ENCODE peak calls at places on chromosomes 12 and 14, in eight cellular contexts. C is endothelial cell; W is brain microvascular endothelial cell; B is AG10803; L is CD8-positive, alpha-beta T cell; M is colonic mucosa; P is IMR-90; A is CD4-positive, alpha-beta T cell. X is an unnamed sample.

GRCh38 chr12:112349440-112349839 is 32.8 kb downstream of the HECTD4 start:
- DNase-seq in C (no peak), B (peak), A (no peak), P (peak), L (no peak), M (no peak), W (no peak), X (no peak)

GRCh38 chr14:21227981-21228380 is 41.3 kb downstream of the HNRNPC start:
- DNase-seq in C (no peak), L (no peak), B (no peak), W (no peak), P (no peak), M (no peak), A (no peak), X (no peak)

GRCh38 chr12:8554451-8555195 is 13.9 kb upstream of the CLEC4E start:
- DNase-seq in A (no peak), L (no peak), C (no peak), P (peak), W (peak), B (no peak), M (no peak), X (peak)

GRCh38 chr14:45156067-45156466 is 20.3 kb downstream of the FANCM start:
- DNase-seq in A (no peak), C (no peak), W (no peak), P (peak), B (no peak), M (no peak), L (no peak), X (no peak)

GRCh38 chr14:80850197-80850814 is 91.2 kb downstream of the CEP128 start:
- DNase-seq in P (peak), W (no peak), L (no peak), M (no peak), B (peak), A (no peak), C (no peak), X (no peak)

GRCh38 chr14:105281354-105282097 is 19.3 kb downstream of the BRF1 start:
- DNase-seq in C (peak), M (no peak), W (peak), B (peak), A (no peak), L (peak), P (peak), X (no peak)

GRCh38 chr14:95523051-95523817 is 6.8 kb upstream of the SYNE3 start:
- DNase-seq in B (peak), P (peak), A (peak), W (no peak), L (peak), M (no peak), C (no peak), X (no peak)

GRCh38 chr14:21268612-21269251 is 510 bp downstream of the HNRNPC start:
- DNase-seq in A (peak), W (peak), P (peak), C (peak), B (peak), M (peak), L (peak), X (peak)

GRCh38 chr14:87351007-87351406 is 642.0 kb downstream of the GALC start:
- DNase-seq in A (no peak), C (no peak), W (no peak), B (no peak), L (no peak), M (no peak), P (no peak), X (no peak)

GRCh38 chr14:33406766-33407165 is 468.1 kb downstream of the NPAS3 start:
- DNase-seq in P (no peak), A (no peak), L (no peak), B (no peak), C (no peak), M (no peak), W (no peak), X (no peak)

GRCh38 chr14:71555654-71556559 is 376.3 kb upstream of the RGS6 start:
- DNase-seq in M (peak), A (peak), P (peak), B (peak), C (no peak), L (peak), W (no peak), X (no peak)

GRCh38 chr14:25042362-25043299 is 7.3 kb downstream of the STXBP6 start:
- DNase-seq in L (no peak), C (peak), B (peak), A (no peak), M (peak), P (peak), W (peak), X (no peak)
- TF ChIP-seq CTCF in L (no peak), C (peak), B (peak), A (no peak), M (peak), P (peak), W (peak), X (no peak)

GRCh38 chr12:16163891-16164290 is 113.6 kb downstream of the SLC15A5 start:
- DNase-seq in M (no peak), B (no peak), C (no peak), L (no peak), A (no peak), P (no peak), W (no peak), X (no peak)
- TF ChIP-seq CTCF in M (no peak), B (no peak), C (no peak), L (no peak), A (no peak), P (no peak), W (no peak), X (no peak)

GRCh38 chr14:90303382-90303943 is 28.3 kb downstream of the NRDE2 start:
- DNase-seq in P (no peak), W (no peak), L (no peak), M (peak), B (no peak), C (no peak), A (no peak), X (no peak)
- TF ChIP-seq CTCF in P (no peak), W (no peak), L (no peak), M (no peak), B (no peak), C (no peak), A (no peak), X (no peak)

DNA sequence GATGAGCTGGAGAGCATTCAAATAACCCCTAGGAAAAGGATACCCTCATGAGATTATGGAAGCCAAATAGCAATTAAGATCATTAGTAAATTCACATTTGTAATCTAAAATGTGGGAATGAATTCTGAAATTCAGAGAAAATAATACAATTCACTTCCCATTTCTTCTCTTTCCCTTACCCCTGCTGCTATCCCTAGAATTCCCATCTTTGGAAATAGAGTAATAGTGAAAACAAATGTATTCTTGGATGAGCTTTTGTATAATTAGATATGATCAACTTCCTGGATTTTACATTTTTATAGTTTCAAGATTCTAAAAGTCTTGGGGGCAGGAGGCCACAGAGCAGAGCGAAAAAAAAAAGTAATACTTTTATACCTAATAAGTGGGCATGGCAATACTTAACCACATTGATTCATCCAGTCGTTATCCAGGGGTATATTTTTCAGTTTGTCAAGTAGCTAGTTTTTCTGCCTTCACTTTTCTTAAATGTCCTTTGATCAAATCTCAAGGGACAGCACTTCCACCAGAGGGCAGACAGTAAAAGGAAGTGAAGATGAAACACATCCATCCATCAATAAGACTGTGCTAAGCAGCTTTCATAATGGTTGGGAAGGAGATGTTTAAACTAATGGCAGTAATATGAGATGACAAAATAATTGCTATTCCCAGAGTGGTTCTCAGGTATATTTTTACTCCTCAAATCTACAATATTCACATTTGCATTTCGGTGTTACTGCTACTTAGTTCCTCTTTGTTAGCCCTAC is 401.3 kb downstream of the DIO2 start:
- DNase-seq in M (no peak), L (no peak), P (peak), C (no peak), W (peak), A (no peak), B (no peak), X (peak)
- TF ChIP-seq CTCF in M (no peak), L (no peak), P (peak), C (peak), W (peak), A (no peak), B (no peak), X (peak)

GRCh38 chr12:75528692-75529091 is 17.3 kb upstream of the KRR1 start:
- DNase-seq in P (no peak), C (no peak), M (no peak), W (no peak), L (no peak), A (no peak), B (no peak), X (no peak)
- TF ChIP-seq CTCF in P (no peak), C (no peak), M (no peak), W (no peak), L (no peak), A (no peak), B (no peak), X (no peak)

GRCh38 chr12:19387182-19387581 is 52.1 kb upstream of the AEBP2 start:
- DNase-seq in A (no peak), B (no peak), P (peak), C (no peak), W (no peak), L (no peak), M (no peak), X (no peak)
- TF ChIP-seq CTCF in A (no peak), B (no peak), P (no peak), C (no peak), W (no peak), L (no peak), M (no peak), X (no peak)

DNA sequence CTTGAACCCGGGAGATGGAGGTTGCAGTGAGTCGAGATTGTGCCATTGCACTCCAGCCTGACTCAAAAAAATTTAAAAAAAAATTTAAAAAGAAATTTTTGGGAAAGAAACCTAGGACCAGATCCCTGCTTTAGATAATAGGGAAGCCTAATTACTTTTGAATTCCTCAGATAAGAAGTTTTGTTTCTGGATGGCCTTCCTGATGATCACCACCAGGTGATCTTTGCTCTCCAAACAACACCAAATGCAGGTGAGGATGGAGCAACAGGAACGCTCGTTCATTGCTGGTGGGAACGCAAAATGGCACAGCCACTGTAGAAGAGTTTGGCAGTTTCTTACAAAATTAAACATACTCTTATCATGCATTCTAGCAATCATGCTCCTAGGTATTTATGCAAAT is 28.5 kb upstream of the KLC1 start:
- DNase-seq in C (no peak), B (no peak), M (no peak), W (no peak), A (no peak), P (no peak), L (no peak), X (no peak)
- TF ChIP-seq CTCF in C (no peak), B (no peak), M (no peak), W (no peak), A (no peak), P (no peak), L (no peak), X (no peak)

DNA sequence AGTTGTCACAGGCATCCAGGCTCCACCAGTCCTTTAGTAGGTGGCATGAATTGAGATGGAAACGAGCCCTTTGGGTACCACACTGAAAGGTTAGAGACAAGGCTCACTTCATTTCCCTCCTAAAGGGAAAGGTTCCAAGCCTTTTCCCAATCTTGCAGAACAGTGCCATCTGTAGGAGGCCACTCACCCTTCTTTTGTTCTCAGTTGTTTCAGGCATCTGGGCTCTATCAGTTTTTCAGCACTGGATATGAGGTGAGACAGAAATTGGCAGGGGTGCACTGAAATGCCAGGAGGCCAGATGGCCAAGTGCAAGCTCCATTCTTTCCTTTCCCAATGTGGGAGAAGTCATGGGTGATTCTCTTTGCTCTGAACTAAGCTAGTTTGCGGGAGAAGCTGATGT is 15.2 kb downstream of the FBXO33 start:
- DNase-seq in B (peak), P (no peak), A (no peak), W (no peak), L (no peak), C (no peak), M (no peak), X (no peak)
- TF ChIP-seq CTCF in B (peak), P (no peak), A (no peak), W (peak), L (no peak), C (no peak), M (no peak), X (no peak)

GRCh38 chr12:65923228-65923627 is 98.9 kb downstream of the HMGA2 start:
- DNase-seq in L (no peak), P (no peak), W (no peak), B (no peak), C (no peak), M (no peak), A (no peak), X (no peak)
- TF ChIP-seq CTCF in L (no peak), P (peak), W (peak), B (no peak), C (no peak), M (no peak), A (no peak), X (no peak)

GRCh38 chr12:57191410-57191809 is 25.2 kb upstream of the NXPH4 start:
- DNase-seq in P (no peak), M (no peak), L (no peak), A (no peak), B (peak), C (no peak), W (no peak), X (no peak)
- TF ChIP-seq CTCF in P (no peak), M (no peak), L (no peak), A (no peak), B (no peak), C (no peak), W (no peak), X (no peak)

X was measured in Calu3.